ENCODE peak calls at places on chromosomes 2 and 18, in ten cellular contexts. One of them, this sample, is unnamed.

GRCh38 chr2:241036397-241036963 is 38.1 kb downstream of the SNED1 start:
- DNase-seq in activated CD4-positive, alpha-beta memory T cell treated with anti-CD3 and anti-CD28 coated beads for 36 hours: peak
- DNase-seq in foreskin fibroblast: peak
- DNase-seq in anterior cingulate cortex: no peak
- DNase-seq in fibroblast of lung: peak
- DNase-seq in IMR-90: no peak
- DNase-seq in left ventricle myocardium inferior: no peak
- DNase-seq in Karpas-422: peak
- DNase-seq in CD4-positive, CD25-positive, alpha-beta regulatory T cell: peak
- DNase-seq in activated T-helper 1 cell treated with anti-CD3 and anti-CD28 coated beads, Interleukin-2, amount 50 U/mL, for 16 hours: no peak
- DNase-seq in this sample: no peak

GRCh38 chr2:165408191-165408590 is 61.3 kb upstream of the CSRNP3 start:
- DNase-seq in activated CD4-positive, alpha-beta memory T cell treated with anti-CD3 and anti-CD28 coated beads for 36 hours: no peak
- DNase-seq in foreskin fibroblast: peak
- DNase-seq in anterior cingulate cortex: no peak
- DNase-seq in fibroblast of lung: no peak
- DNase-seq in IMR-90: no peak
- DNase-seq in left ventricle myocardium inferior: no peak
- DNase-seq in Karpas-422: no peak
- DNase-seq in CD4-positive, CD25-positive, alpha-beta regulatory T cell: no peak
- DNase-seq in activated T-helper 1 cell treated with anti-CD3 and anti-CD28 coated beads, Interleukin-2, amount 50 U/mL, for 16 hours: no peak
- DNase-seq in this sample: no peak

GRCh38 chr2:113847144-113847543 is 42.7 kb upstream of the ACTR3 start:
- DNase-seq in activated CD4-positive, alpha-beta memory T cell treated with anti-CD3 and anti-CD28 coated beads for 36 hours: no peak
- DNase-seq in foreskin fibroblast: peak
- DNase-seq in anterior cingulate cortex: no peak
- DNase-seq in fibroblast of lung: peak
- DNase-seq in IMR-90: peak
- DNase-seq in left ventricle myocardium inferior: no peak
- DNase-seq in Karpas-422: no peak
- DNase-seq in CD4-positive, CD25-positive, alpha-beta regulatory T cell: no peak
- DNase-seq in activated T-helper 1 cell treated with anti-CD3 and anti-CD28 coated beads, Interleukin-2, amount 50 U/mL, for 16 hours: no peak
- DNase-seq in this sample: no peak

GRCh38 chr2:70123051-70123828 is 36.0 kb downstream of the PCBP1 start:
- DNase-seq in activated CD4-positive, alpha-beta memory T cell treated with anti-CD3 and anti-CD28 coated beads for 36 hours: no peak
- DNase-seq in foreskin fibroblast: peak
- DNase-seq in anterior cingulate cortex: no peak
- DNase-seq in fibroblast of lung: peak
- DNase-seq in IMR-90: peak
- DNase-seq in left ventricle myocardium inferior: peak
- DNase-seq in Karpas-422: no peak
- DNase-seq in CD4-positive, CD25-positive, alpha-beta regulatory T cell: no peak
- DNase-seq in activated T-helper 1 cell treated with anti-CD3 and anti-CD28 coated beads, Interleukin-2, amount 50 U/mL, for 16 hours: no peak
- DNase-seq in this sample: no peak

GRCh38 chr2:112577756-112578155 is 6.7 kb upstream of the CHCHD5 start:
- DNase-seq in activated CD4-positive, alpha-beta memory T cell treated with anti-CD3 and anti-CD28 coated beads for 36 hours: no peak
- DNase-seq in foreskin fibroblast: peak
- DNase-seq in anterior cingulate cortex: no peak
- DNase-seq in fibroblast of lung: peak
- DNase-seq in IMR-90: peak
- DNase-seq in left ventricle myocardium inferior: no peak
- DNase-seq in Karpas-422: no peak
- DNase-seq in CD4-positive, CD25-positive, alpha-beta regulatory T cell: no peak
- DNase-seq in activated T-helper 1 cell treated with anti-CD3 and anti-CD28 coated beads, Interleukin-2, amount 50 U/mL, for 16 hours: no peak
- DNase-seq in this sample: no peak

GRCh38 chr18:47968006-47968676 is 37.7 kb upstream of the SMAD2 start:
- DNase-seq in activated CD4-positive, alpha-beta memory T cell treated with anti-CD3 and anti-CD28 coated beads for 36 hours: no peak
- DNase-seq in foreskin fibroblast: no peak
- DNase-seq in anterior cingulate cortex: no peak
- DNase-seq in fibroblast of lung: peak
- DNase-seq in IMR-90: no peak
- DNase-seq in left ventricle myocardium inferior: no peak
- DNase-seq in Karpas-422: peak
- DNase-seq in CD4-positive, CD25-positive, alpha-beta regulatory T cell: no peak
- DNase-seq in activated T-helper 1 cell treated with anti-CD3 and anti-CD28 coated beads, Interleukin-2, amount 50 U/mL, for 16 hours: no peak
- DNase-seq in this sample: no peak

GRCh38 chr18:21853972-21854563 is 113.5 kb downstream of the MIB1 start:
- DNase-seq in activated CD4-positive, alpha-beta memory T cell treated with anti-CD3 and anti-CD28 coated beads for 36 hours: no peak
- DNase-seq in foreskin fibroblast: no peak
- DNase-seq in anterior cingulate cortex: no peak
- DNase-seq in fibroblast of lung: no peak
- DNase-seq in IMR-90: no peak
- DNase-seq in left ventricle myocardium inferior: no peak
- DNase-seq in Karpas-422: no peak
- DNase-seq in CD4-positive, CD25-positive, alpha-beta regulatory T cell: no peak
- DNase-seq in activated T-helper 1 cell treated with anti-CD3 and anti-CD28 coated beads, Interleukin-2, amount 50 U/mL, for 16 hours: no peak
- DNase-seq in this sample: no peak

GRCh38 chr2:27960237-27960912 is 69.8 kb downstream of the BABAM2 start:
- DNase-seq in activated CD4-positive, alpha-beta memory T cell treated with anti-CD3 and anti-CD28 coated beads for 36 hours: peak
- DNase-seq in foreskin fibroblast: peak
- DNase-seq in anterior cingulate cortex: no peak
- DNase-seq in fibroblast of lung: peak
- DNase-seq in IMR-90: peak
- DNase-seq in left ventricle myocardium inferior: no peak
- DNase-seq in Karpas-422: no peak
- DNase-seq in CD4-positive, CD25-positive, alpha-beta regulatory T cell: no peak
- DNase-seq in activated T-helper 1 cell treated with anti-CD3 and anti-CD28 coated beads, Interleukin-2, amount 50 U/mL, for 16 hours: no peak
- DNase-seq in this sample: no peak

GRCh38 chr2:234694244-234695013 is 197.5 kb upstream of the ARL4C start:
- DNase-seq in activated CD4-positive, alpha-beta memory T cell treated with anti-CD3 and anti-CD28 coated beads for 36 hours: no peak
- DNase-seq in foreskin fibroblast: peak
- DNase-seq in anterior cingulate cortex: no peak
- DNase-seq in fibroblast of lung: peak
- DNase-seq in IMR-90: peak
- DNase-seq in left ventricle myocardium inferior: no peak
- DNase-seq in Karpas-422: no peak
- DNase-seq in CD4-positive, CD25-positive, alpha-beta regulatory T cell: no peak
- DNase-seq in activated T-helper 1 cell treated with anti-CD3 and anti-CD28 coated beads, Interleukin-2, amount 50 U/mL, for 16 hours: no peak
- DNase-seq in this sample: no peak

GRCh38 chr18:11412790-11413189 is 196.6 kb upstream of the SLC35G4 start:
- DNase-seq in activated CD4-positive, alpha-beta memory T cell treated with anti-CD3 and anti-CD28 coated beads for 36 hours: no peak
- DNase-seq in foreskin fibroblast: peak
- DNase-seq in anterior cingulate cortex: no peak
- DNase-seq in fibroblast of lung: no peak
- DNase-seq in IMR-90: no peak
- DNase-seq in left ventricle myocardium inferior: no peak
- DNase-seq in Karpas-422: no peak
- DNase-seq in CD4-positive, CD25-positive, alpha-beta regulatory T cell: no peak
- DNase-seq in activated T-helper 1 cell treated with anti-CD3 and anti-CD28 coated beads, Interleukin-2, amount 50 U/mL, for 16 hours: no peak
- DNase-seq in this sample: no peak

GRCh38 chr2:188713961-188714360 is 260.2 kb upstream of the COL3A1 start:
- DNase-seq in activated CD4-positive, alpha-beta memory T cell treated with anti-CD3 and anti-CD28 coated beads for 36 hours: no peak
- DNase-seq in foreskin fibroblast: no peak
- DNase-seq in anterior cingulate cortex: no peak
- DNase-seq in fibroblast of lung: no peak
- DNase-seq in IMR-90: no peak
- DNase-seq in left ventricle myocardium inferior: no peak
- DNase-seq in Karpas-422: no peak
- DNase-seq in CD4-positive, CD25-positive, alpha-beta regulatory T cell: no peak
- DNase-seq in activated T-helper 1 cell treated with anti-CD3 and anti-CD28 coated beads, Interleukin-2, amount 50 U/mL, for 16 hours: no peak
- DNase-seq in this sample: no peak

GRCh38 chr2:229270551-229271410 is at the start of gene PID1:
- DNase-seq in activated CD4-positive, alpha-beta memory T cell treated with anti-CD3 and anti-CD28 coated beads for 36 hours: no peak
- DNase-seq in foreskin fibroblast: peak
- DNase-seq in anterior cingulate cortex: peak
- DNase-seq in fibroblast of lung: peak
- DNase-seq in IMR-90: peak
- DNase-seq in left ventricle myocardium inferior: peak
- DNase-seq in Karpas-422: no peak
- DNase-seq in CD4-positive, CD25-positive, alpha-beta regulatory T cell: no peak
- DNase-seq in activated T-helper 1 cell treated with anti-CD3 and anti-CD28 coated beads, Interleukin-2, amount 50 U/mL, for 16 hours: no peak
- DNase-seq in this sample: peak

GRCh38 chr2:149399934-149400615 is 69.7 kb downstream of the LYPD6 start:
- DNase-seq in activated CD4-positive, alpha-beta memory T cell treated with anti-CD3 and anti-CD28 coated beads for 36 hours: no peak
- DNase-seq in foreskin fibroblast: no peak
- DNase-seq in anterior cingulate cortex: no peak
- DNase-seq in fibroblast of lung: no peak
- DNase-seq in IMR-90: no peak
- DNase-seq in left ventricle myocardium inferior: no peak
- DNase-seq in Karpas-422: no peak
- DNase-seq in CD4-positive, CD25-positive, alpha-beta regulatory T cell: no peak
- DNase-seq in activated T-helper 1 cell treated with anti-CD3 and anti-CD28 coated beads, Interleukin-2, amount 50 U/mL, for 16 hours: no peak
- DNase-seq in this sample: no peak

GRCh38 chr2:30293303-30293912 is 62.1 kb downstream of the LBH start:
- DNase-seq in activated CD4-positive, alpha-beta memory T cell treated with anti-CD3 and anti-CD28 coated beads for 36 hours: no peak
- DNase-seq in foreskin fibroblast: peak
- DNase-seq in anterior cingulate cortex: no peak
- DNase-seq in fibroblast of lung: peak
- DNase-seq in IMR-90: peak
- DNase-seq in left ventricle myocardium inferior: no peak
- DNase-seq in Karpas-422: no peak
- DNase-seq in CD4-positive, CD25-positive, alpha-beta regulatory T cell: no peak
- DNase-seq in activated T-helper 1 cell treated with anti-CD3 and anti-CD28 coated beads, Interleukin-2, amount 50 U/mL, for 16 hours: no peak
- DNase-seq in this sample: no peak

GRCh38 chr18:75220786-75221355 is 10.3 kb downstream of the TSHZ1 start:
- DNase-seq in activated CD4-positive, alpha-beta memory T cell treated with anti-CD3 and anti-CD28 coated beads for 36 hours: no peak
- DNase-seq in foreskin fibroblast: peak
- DNase-seq in anterior cingulate cortex: no peak
- DNase-seq in fibroblast of lung: no peak
- DNase-seq in IMR-90: no peak
- DNase-seq in left ventricle myocardium inferior: no peak
- DNase-seq in Karpas-422: no peak
- DNase-seq in CD4-positive, CD25-positive, alpha-beta regulatory T cell: no peak
- DNase-seq in activated T-helper 1 cell treated with anti-CD3 and anti-CD28 coated beads, Interleukin-2, amount 50 U/mL, for 16 hours: no peak
- DNase-seq in this sample: no peak

GRCh38 chr2:54610700-54611099 is 112.8 kb upstream of the EML6 start:
- DNase-seq in activated CD4-positive, alpha-beta memory T cell treated with anti-CD3 and anti-CD28 coated beads for 36 hours: no peak
- DNase-seq in foreskin fibroblast: peak
- DNase-seq in anterior cingulate cortex: no peak
- DNase-seq in fibroblast of lung: peak
- DNase-seq in IMR-90: peak
- DNase-seq in left ventricle myocardium inferior: no peak
- DNase-seq in Karpas-422: no peak
- DNase-seq in CD4-positive, CD25-positive, alpha-beta regulatory T cell: no peak
- DNase-seq in activated T-helper 1 cell treated with anti-CD3 and anti-CD28 coated beads, Interleukin-2, amount 50 U/mL, for 16 hours: no peak
- DNase-seq in this sample: no peak

GRCh38 chr2:138453815-138454214 is 47.8 kb upstream of the SPOPL start:
- DNase-seq in activated CD4-positive, alpha-beta memory T cell treated with anti-CD3 and anti-CD28 coated beads for 36 hours: no peak
- DNase-seq in foreskin fibroblast: no peak
- DNase-seq in anterior cingulate cortex: no peak
- DNase-seq in fibroblast of lung: no peak
- DNase-seq in IMR-90: no peak
- DNase-seq in left ventricle myocardium inferior: no peak
- DNase-seq in Karpas-422: no peak
- DNase-seq in CD4-positive, CD25-positive, alpha-beta regulatory T cell: no peak
- DNase-seq in activated T-helper 1 cell treated with anti-CD3 and anti-CD28 coated beads, Interleukin-2, amount 50 U/mL, for 16 hours: no peak
- DNase-seq in this sample: no peak

GRCh38 chr2:197297262-197297661 is 13.3 kb downstream of the ANKRD44 start:
- DNase-seq in activated CD4-positive, alpha-beta memory T cell treated with anti-CD3 and anti-CD28 coated beads for 36 hours: no peak
- DNase-seq in foreskin fibroblast: no peak
- DNase-seq in anterior cingulate cortex: no peak
- DNase-seq in fibroblast of lung: no peak
- DNase-seq in IMR-90: no peak
- DNase-seq in left ventricle myocardium inferior: no peak
- DNase-seq in Karpas-422: peak
- DNase-seq in CD4-positive, CD25-positive, alpha-beta regulatory T cell: no peak
- DNase-seq in activated T-helper 1 cell treated with anti-CD3 and anti-CD28 coated beads, Interleukin-2, amount 50 U/mL, for 16 hours: no peak
- DNase-seq in this sample: no peak

GRCh38 chr2:199461455-199462166 is 3.9 kb upstream of the SATB2 start:
- DNase-seq in activated CD4-positive, alpha-beta memory T cell treated with anti-CD3 and anti-CD28 coated beads for 36 hours: no peak
- DNase-seq in foreskin fibroblast: peak
- DNase-seq in anterior cingulate cortex: no peak
- DNase-seq in fibroblast of lung: peak
- DNase-seq in IMR-90: no peak
- DNase-seq in left ventricle myocardium inferior: no peak
- DNase-seq in Karpas-422: no peak
- DNase-seq in CD4-positive, CD25-positive, alpha-beta regulatory T cell: no peak
- DNase-seq in activated T-helper 1 cell treated with anti-CD3 and anti-CD28 coated beads, Interleukin-2, amount 50 U/mL, for 16 hours: no peak
- DNase-seq in this sample: no peak

GRCh38 chr2:25368650-25369049 is 26.9 kb upstream of the DNMT3A start:
- DNase-seq in activated CD4-positive, alpha-beta memory T cell treated with anti-CD3 and anti-CD28 coated beads for 36 hours: no peak
- DNase-seq in foreskin fibroblast: peak
- DNase-seq in anterior cingulate cortex: no peak
- DNase-seq in fibroblast of lung: no peak
- DNase-seq in IMR-90: peak
- DNase-seq in left ventricle myocardium inferior: no peak
- DNase-seq in Karpas-422: no peak
- DNase-seq in CD4-positive, CD25-positive, alpha-beta regulatory T cell: no peak
- DNase-seq in activated T-helper 1 cell treated with anti-CD3 and anti-CD28 coated beads, Interleukin-2, amount 50 U/mL, for 16 hours: no peak
- DNase-seq in this sample: no peak

GRCh38 chr18:10526211-10526949 is 553 bp downstream of the NAPG start:
- DNase-seq in activated CD4-positive, alpha-beta memory T cell treated with anti-CD3 and anti-CD28 coated beads for 36 hours: peak
- DNase-seq in foreskin fibroblast: peak
- DNase-seq in anterior cingulate cortex: peak
- DNase-seq in fibroblast of lung: peak
- DNase-seq in IMR-90: peak
- DNase-seq in left ventricle myocardium inferior: peak
- DNase-seq in Karpas-422: peak
- DNase-seq in CD4-positive, CD25-positive, alpha-beta regulatory T cell: peak
- DNase-seq in activated T-helper 1 cell treated with anti-CD3 and anti-CD28 coated beads, Interleukin-2, amount 50 U/mL, for 16 hours: peak
- DNase-seq in this sample: peak

GRCh38 chr2:72367530-72368225 is 220.0 kb upstream of the CYP26B1 start:
- DNase-seq in activated CD4-positive, alpha-beta memory T cell treated with anti-CD3 and anti-CD28 coated beads for 36 hours: no peak
- DNase-seq in foreskin fibroblast: peak
- DNase-seq in anterior cingulate cortex: peak
- DNase-seq in fibroblast of lung: peak
- DNase-seq in IMR-90: peak
- DNase-seq in left ventricle myocardium inferior: peak
- DNase-seq in Karpas-422: no peak
- DNase-seq in CD4-positive, CD25-positive, alpha-beta regulatory T cell: no peak
- DNase-seq in activated T-helper 1 cell treated with anti-CD3 and anti-CD28 coated beads, Interleukin-2, amount 50 U/mL, for 16 hours: no peak
- DNase-seq in this sample: peak

GRCh38 chr18:46079336-46079735 is 7.3 kb upstream of the PSTPIP2 start:
- DNase-seq in activated CD4-positive, alpha-beta memory T cell treated with anti-CD3 and anti-CD28 coated beads for 36 hours: no peak
- DNase-seq in foreskin fibroblast: no peak
- DNase-seq in anterior cingulate cortex: no peak
- DNase-seq in fibroblast of lung: no peak
- DNase-seq in IMR-90: no peak
- DNase-seq in left ventricle myocardium inferior: no peak
- DNase-seq in Karpas-422: peak
- DNase-seq in CD4-positive, CD25-positive, alpha-beta regulatory T cell: no peak
- DNase-seq in activated T-helper 1 cell treated with anti-CD3 and anti-CD28 coated beads, Interleukin-2, amount 50 U/mL, for 16 hours: no peak
- DNase-seq in this sample: no peak

GRCh38 chr18:48777026-48777736 is 173.6 kb downstream of the SMAD7 start:
- DNase-seq in activated CD4-positive, alpha-beta memory T cell treated with anti-CD3 and anti-CD28 coated beads for 36 hours: peak
- DNase-seq in foreskin fibroblast: peak
- DNase-seq in anterior cingulate cortex: peak
- DNase-seq in fibroblast of lung: peak
- DNase-seq in IMR-90: peak
- DNase-seq in left ventricle myocardium inferior: peak
- DNase-seq in Karpas-422: peak
- DNase-seq in CD4-positive, CD25-positive, alpha-beta regulatory T cell: peak
- DNase-seq in activated T-helper 1 cell treated with anti-CD3 and anti-CD28 coated beads, Interleukin-2, amount 50 U/mL, for 16 hours: peak
- DNase-seq in this sample: peak

GRCh38 chr18:12840382-12840781 is 43.7 kb downstream of the PTPN2 start:
- DNase-seq in activated CD4-positive, alpha-beta memory T cell treated with anti-CD3 and anti-CD28 coated beads for 36 hours: peak
- DNase-seq in foreskin fibroblast: no peak
- DNase-seq in anterior cingulate cortex: no peak
- DNase-seq in fibroblast of lung: no peak
- DNase-seq in IMR-90: no peak
- DNase-seq in left ventricle myocardium inferior: no peak
- DNase-seq in Karpas-422: no peak
- DNase-seq in CD4-positive, CD25-positive, alpha-beta regulatory T cell: no peak
- DNase-seq in activated T-helper 1 cell treated with anti-CD3 and anti-CD28 coated beads, Interleukin-2, amount 50 U/mL, for 16 hours: no peak
- DNase-seq in this sample: no peak

GRCh38 chr2:240840435-240841060 is 20.5 kb upstream of the KIF1A start:
- DNase-seq in activated CD4-positive, alpha-beta memory T cell treated with anti-CD3 and anti-CD28 coated beads for 36 hours: no peak
- DNase-seq in foreskin fibroblast: peak
- DNase-seq in anterior cingulate cortex: peak
- DNase-seq in fibroblast of lung: peak
- DNase-seq in IMR-90: peak
- DNase-seq in left ventricle myocardium inferior: no peak
- DNase-seq in Karpas-422: peak
- DNase-seq in CD4-positive, CD25-positive, alpha-beta regulatory T cell: no peak
- DNase-seq in activated T-helper 1 cell treated with anti-CD3 and anti-CD28 coated beads, Interleukin-2, amount 50 U/mL, for 16 hours: no peak
- DNase-seq in this sample: no peak

GRCh38 chr18:77481541-77481940 is 231.9 kb downstream of the GALR1 start:
- DNase-seq in activated CD4-positive, alpha-beta memory T cell treated with anti-CD3 and anti-CD28 coated beads for 36 hours: no peak
- DNase-seq in foreskin fibroblast: peak
- DNase-seq in anterior cingulate cortex: no peak
- DNase-seq in fibroblast of lung: no peak
- DNase-seq in IMR-90: no peak
- DNase-seq in left ventricle myocardium inferior: no peak
- DNase-seq in Karpas-422: no peak
- DNase-seq in CD4-positive, CD25-positive, alpha-beta regulatory T cell: no peak
- DNase-seq in activated T-helper 1 cell treated with anti-CD3 and anti-CD28 coated beads, Interleukin-2, amount 50 U/mL, for 16 hours: no peak
- DNase-seq in this sample: no peak

GRCh38 chr2:9076755-9077154 is 73.3 kb upstream of the MBOAT2 start:
- DNase-seq in activated CD4-positive, alpha-beta memory T cell treated with anti-CD3 and anti-CD28 coated beads for 36 hours: no peak
- DNase-seq in foreskin fibroblast: no peak
- DNase-seq in anterior cingulate cortex: no peak
- DNase-seq in fibroblast of lung: no peak
- DNase-seq in IMR-90: no peak
- DNase-seq in left ventricle myocardium inferior: no peak
- DNase-seq in Karpas-422: no peak
- DNase-seq in CD4-positive, CD25-positive, alpha-beta regulatory T cell: no peak
- DNase-seq in activated T-helper 1 cell treated with anti-CD3 and anti-CD28 coated beads, Interleukin-2, amount 50 U/mL, for 16 hours: no peak
- DNase-seq in this sample: peak

This sample was measured in lower lobe of right lung.